ENCODE peak calls at places on chromosomes 6 and 20, in six cellular contexts. One of them, this sample, is unnamed. For H3K27me3, the result is how much of the 10 kb centered on the place peaks cover.

GRCh38 chr6:35089935-35090505 is 51.1 kb downstream of the TCP11 start:
- DNase-seq in GM23338: no peak
- DNase-seq in K562: no peak
- DNase-seq in HepG2: no peak
- DNase-seq in stomach: peak
- DNase-seq in suprapubic skin: peak
- DNase-seq in this sample: no peak

GRCh38 chr6:154605207-154605877 is 94.9 kb upstream of the CNKSR3 start:
- DNase-seq in suprapubic skin: no peak
- DNase-seq in K562: no peak
- DNase-seq in stomach: no peak
- DNase-seq in HepG2: no peak
- DNase-seq in GM23338: no peak
- DNase-seq in this sample: no peak

GRCh38 chr6:129251669-129252376 is 368.9 kb downstream of the LAMA2 start:
- DNase-seq in HepG2: peak
- DNase-seq in suprapubic skin: no peak
- DNase-seq in stomach: peak
- DNase-seq in GM23338: peak
- DNase-seq in K562: peak
- DNase-seq in this sample: no peak

GRCh38 chr20:57287007-57287810 is 20.8 kb upstream of the BMP7 start:
- DNase-seq in K562: no peak
- DNase-seq in GM23338: no peak
- DNase-seq in stomach: no peak
- DNase-seq in HepG2: no peak
- DNase-seq in suprapubic skin: no peak
- DNase-seq in this sample: no peak

GRCh38 chr6:45378324-45378926 is 691 bp upstream of the SUPT3H start:
- DNase-seq in stomach: peak
- DNase-seq in suprapubic skin: no peak
- DNase-seq in GM23338: no peak
- DNase-seq in HepG2: no peak
- DNase-seq in K562: peak
- DNase-seq in this sample: no peak

GRCh38 chr20:38004416-38004815 is 28.8 kb downstream of the TTI1 start:
- DNase-seq in K562: no peak
- DNase-seq in GM23338: no peak
- DNase-seq in suprapubic skin: no peak
- DNase-seq in HepG2: no peak
- DNase-seq in stomach: no peak
- DNase-seq in this sample: no peak

GRCh38 chr20:61923371-61924166 is 142.1 kb downstream of the TAF4 start:
- DNase-seq in HepG2: no peak
- DNase-seq in suprapubic skin: peak
- DNase-seq in stomach: no peak
- DNase-seq in K562: no peak
- DNase-seq in GM23338: no peak
- DNase-seq in this sample: no peak

GRCh38 chr20:60192351-60192750 is 234.1 kb downstream of the CDH26 start:
- DNase-seq in HepG2: no peak
- DNase-seq in suprapubic skin: no peak
- DNase-seq in GM23338: no peak
- DNase-seq in stomach: no peak
- DNase-seq in K562: no peak
- DNase-seq in this sample: no peak

GRCh38 chr6:104484191-104484590 is 375.5 kb downstream of the HACE1 start:
- DNase-seq in suprapubic skin: no peak
- DNase-seq in HepG2: no peak
- DNase-seq in stomach: no peak
- DNase-seq in K562: no peak
- DNase-seq in GM23338: no peak
- DNase-seq in this sample: no peak

GRCh38 chr20:62368629-62369507 is 1.8 kb upstream of the LAMA5 start:
- DNase-seq in suprapubic skin: no peak
- DNase-seq in K562: peak
- DNase-seq in GM23338: peak
- DNase-seq in HepG2: peak
- DNase-seq in stomach: peak
- DNase-seq in this sample: no peak

GRCh38 chr6:9360881-9361280 is 925.5 kb upstream of the SLC35B3 start:
- DNase-seq in HepG2: no peak
- DNase-seq in GM23338: no peak
- DNase-seq in suprapubic skin: no peak
- DNase-seq in stomach: no peak
- DNase-seq in K562: no peak
- DNase-seq in this sample: no peak

GRCh38 chr6:163094881-163095280 is 319.6 kb upstream of the QKI start:
- DNase-seq in GM23338: no peak
- DNase-seq in HepG2: no peak
- DNase-seq in K562: no peak
- DNase-seq in stomach: no peak
- DNase-seq in suprapubic skin: no peak
- DNase-seq in this sample: no peak

GRCh38 chr6:109490708-109491107 is 7.7 kb upstream of the ZBTB24 start:
- DNase-seq in GM23338: peak
- DNase-seq in K562: no peak
- DNase-seq in suprapubic skin: no peak
- DNase-seq in stomach: no peak
- DNase-seq in HepG2: no peak
- DNase-seq in this sample: peak

GRCh38 chr20:22836877-22837276 is 198.2 kb upstream of the SSTR4 start:
- DNase-seq in GM23338: no peak
- DNase-seq in K562: peak
- DNase-seq in stomach: no peak
- DNase-seq in suprapubic skin: no peak
- DNase-seq in HepG2: no peak
- DNase-seq in this sample: no peak

GRCh38 chr6:89997456-89998445 is 103.5 kb downstream of the GJA10 start:
- DNase-seq in K562: no peak
- DNase-seq in suprapubic skin: no peak
- DNase-seq in GM23338: no peak
- DNase-seq in stomach: no peak
- DNase-seq in HepG2: no peak
- DNase-seq in this sample: no peak

GRCh38 chr6:109397020-109397419 is 14.8 kb upstream of the CD164 start:
- DNase-seq in GM23338: peak
- DNase-seq in K562: no peak
- DNase-seq in stomach: no peak
- DNase-seq in HepG2: no peak
- DNase-seq in suprapubic skin: no peak
- DNase-seq in this sample: no peak

GRCh38 chr6:79672631-79673065 is 41.5 kb downstream of the SH3BGRL2 start:
- DNase-seq in stomach: no peak
- DNase-seq in HepG2: peak
- DNase-seq in suprapubic skin: no peak
- DNase-seq in GM23338: peak
- DNase-seq in K562: peak
- DNase-seq in this sample: no peak

GRCh38 chr6:56222509-56222908 is 24.9 kb downstream of the COL21A1 start:
- DNase-seq in GM23338: no peak
- DNase-seq in HepG2: no peak
- DNase-seq in stomach: no peak
- DNase-seq in K562: no peak
- DNase-seq in suprapubic skin: no peak
- DNase-seq in this sample: no peak
- TF ChIP-seq POLR2AphosphoS5 in GM23338: no peak
- TF ChIP-seq POLR2AphosphoS5 in HepG2: no peak
- TF ChIP-seq POLR2AphosphoS5 in stomach: no peak
- TF ChIP-seq POLR2AphosphoS5 in K562: no peak
- TF ChIP-seq POLR2AphosphoS5 in suprapubic skin: no peak
- TF ChIP-seq POLR2AphosphoS5 in this sample: no peak

GRCh38 chr6:92967352-92967751 is 452.0 kb downstream of the EPHA7 start:
- DNase-seq in stomach: no peak
- DNase-seq in K562: no peak
- DNase-seq in HepG2: no peak
- DNase-seq in GM23338: peak
- DNase-seq in suprapubic skin: no peak
- DNase-seq in this sample: no peak
- H3K27ac ChIP-seq in stomach: no peak
- H3K27ac ChIP-seq in K562: no peak
- H3K27ac ChIP-seq in HepG2: no peak
- H3K27ac ChIP-seq in GM23338: no peak
- H3K27ac ChIP-seq in suprapubic skin: no peak
- H3K27ac ChIP-seq in this sample: no peak

GRCh38 chr20:64169089-64169560 is 4.9 kb downstream of the MYT1 start:
- DNase-seq in HepG2: no peak
- DNase-seq in suprapubic skin: no peak
- DNase-seq in K562: no peak
- DNase-seq in GM23338: no peak
- DNase-seq in stomach: no peak
- DNase-seq in this sample: no peak

GRCh38 chr20:64167676-64168075 is 3.4 kb downstream of the MYT1 start:
- DNase-seq in HepG2: no peak
- DNase-seq in GM23338: no peak
- DNase-seq in stomach: no peak
- DNase-seq in K562: no peak
- DNase-seq in suprapubic skin: no peak
- DNase-seq in this sample: no peak

GRCh38 chr20:64168381-64169088 is 4.3 kb downstream of the MYT1 start:
- DNase-seq in stomach: no peak
- DNase-seq in K562: no peak
- DNase-seq in HepG2: no peak
- DNase-seq in suprapubic skin: no peak
- DNase-seq in GM23338: no peak
- DNase-seq in this sample: no peak

GRCh38 chr20:64173116-64173515 is 8.9 kb downstream of the MYT1 start:
- DNase-seq in suprapubic skin: no peak
- DNase-seq in GM23338: no peak
- DNase-seq in stomach: no peak
- DNase-seq in HepG2: no peak
- DNase-seq in K562: no peak
- DNase-seq in this sample: no peak

GRCh38 chr20:64171211-64171610 is 7.0 kb downstream of the MYT1 start:
- DNase-seq in K562: no peak
- DNase-seq in stomach: no peak
- DNase-seq in suprapubic skin: no peak
- DNase-seq in GM23338: no peak
- DNase-seq in HepG2: no peak
- DNase-seq in this sample: no peak
- H3K27me3 ChIP-seq in K562: under half
- H3K27me3 ChIP-seq in stomach: half or more
- H3K27me3 ChIP-seq in suprapubic skin: half or more
- H3K27me3 ChIP-seq in GM23338: under half
- H3K27me3 ChIP-seq in HepG2: under half
- H3K27me3 ChIP-seq in this sample: under half

GRCh38 chr6:43799671-43800623 is 29.9 kb downstream of the VEGFA start:
- DNase-seq in HepG2: no peak
- DNase-seq in suprapubic skin: no peak
- DNase-seq in stomach: no peak
- DNase-seq in K562: no peak
- DNase-seq in GM23338: no peak
- DNase-seq in this sample: no peak

GRCh38 chr6:43800746-43801488 is 30.9 kb downstream of the VEGFA start:
- DNase-seq in stomach: no peak
- DNase-seq in HepG2: no peak
- DNase-seq in suprapubic skin: no peak
- DNase-seq in GM23338: peak
- DNase-seq in K562: no peak
- DNase-seq in this sample: no peak

GRCh38 chr6:43797919-43798318 is 27.9 kb downstream of the VEGFA start:
- DNase-seq in GM23338: no peak
- DNase-seq in suprapubic skin: no peak
- DNase-seq in stomach: no peak
- DNase-seq in K562: no peak
- DNase-seq in HepG2: no peak
- DNase-seq in this sample: no peak

GRCh38 chr6:43796910-43797890 is 27.2 kb downstream of the VEGFA start:
- DNase-seq in stomach: no peak
- DNase-seq in K562: no peak
- DNase-seq in suprapubic skin: no peak
- DNase-seq in GM23338: no peak
- DNase-seq in HepG2: no peak
- DNase-seq in this sample: no peak

DNA sequence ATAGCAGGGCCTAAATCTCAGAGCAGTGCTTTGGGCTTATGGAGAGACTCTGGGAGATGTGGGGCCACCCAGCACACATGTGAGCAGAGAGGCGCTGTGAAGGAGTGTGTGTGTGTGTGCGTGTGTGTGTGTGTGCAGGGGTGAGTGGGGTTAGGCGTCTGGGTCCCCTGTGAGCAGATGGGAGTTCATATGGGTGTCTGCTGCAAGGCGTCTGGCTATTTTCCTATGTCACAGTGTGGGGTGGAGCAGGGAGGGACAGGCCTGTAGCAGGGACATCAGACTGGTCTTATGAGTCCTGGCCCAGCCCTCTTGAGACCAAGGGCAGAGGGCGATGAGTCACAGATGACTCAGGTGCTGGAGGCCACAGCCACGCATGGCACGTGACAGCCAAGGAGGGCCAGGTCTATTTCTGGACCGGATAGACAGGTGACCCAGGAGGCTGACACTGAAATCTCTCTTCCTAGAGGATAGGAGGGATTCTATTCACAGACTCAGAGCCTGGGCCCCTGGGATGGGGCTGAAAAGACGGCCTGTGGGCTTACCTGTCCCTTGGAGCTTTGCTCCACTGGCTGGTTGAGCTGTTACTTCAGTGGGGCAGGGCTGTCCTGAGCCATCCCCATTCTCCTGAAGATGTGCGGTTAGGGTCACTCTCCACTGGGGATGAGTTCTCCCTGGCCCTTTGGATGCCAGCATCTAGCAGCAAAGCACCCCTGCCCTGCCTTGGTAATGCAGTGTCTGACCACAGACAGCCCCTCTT is 28.9 kb downstream of the VEGFA start:
- DNase-seq in GM23338: no peak
- DNase-seq in suprapubic skin: no peak
- DNase-seq in K562: peak
- DNase-seq in HepG2: peak
- DNase-seq in stomach: peak
- DNase-seq in this sample: no peak
- TF ChIP-seq POLR2AphosphoS5 in GM23338: no peak
- TF ChIP-seq POLR2AphosphoS5 in suprapubic skin: no peak
- TF ChIP-seq POLR2AphosphoS5 in K562: no peak
- TF ChIP-seq POLR2AphosphoS5 in HepG2: no peak
- TF ChIP-seq POLR2AphosphoS5 in stomach: peak
- TF ChIP-seq POLR2AphosphoS5 in this sample: peak

GRCh38 chr20:774016-774679 is 5.8 kb upstream of the SLC52A3 start:
- DNase-seq in K562: no peak
- DNase-seq in GM23338: no peak
- DNase-seq in stomach: peak
- DNase-seq in HepG2: no peak
- DNase-seq in suprapubic skin: no peak
- DNase-seq in this sample: no peak
- H3K27ac ChIP-seq in K562: no peak
- H3K27ac ChIP-seq in GM23338: no peak
- H3K27ac ChIP-seq in stomach: no peak
- H3K27ac ChIP-seq in HepG2: no peak
- H3K27ac ChIP-seq in suprapubic skin: no peak
- H3K27ac ChIP-seq in this sample: no peak

GRCh38 chr20:51227744-51228143 is 204.8 kb upstream of the KCNG1 start:
- DNase-seq in K562: no peak
- DNase-seq in suprapubic skin: no peak
- DNase-seq in GM23338: no peak
- DNase-seq in HepG2: no peak
- DNase-seq in stomach: no peak
- DNase-seq in this sample: no peak
- H3K27me3 ChIP-seq in K562: under half
- H3K27me3 ChIP-seq in suprapubic skin: under half
- H3K27me3 ChIP-seq in GM23338: under half
- H3K27me3 ChIP-seq in HepG2: under half
- H3K27me3 ChIP-seq in stomach: under half
- H3K27me3 ChIP-seq in this sample: under half

This sample was measured in vagina.